ENCODE peak calls at places on chromosomes 1 and 21, in ten cellular contexts. One of them, this sample, is unnamed. For H3K36me3, the result is how much of the 10 kb centered on the place peaks cover.

GRCh38 chr1:183593356-183593755 is 3.1 kb upstream of the NCF2 start:
- DNase-seq in OCI-LY7: peak
- DNase-seq in mesendoderm: peak
- DNase-seq in left lung: no peak
- DNase-seq in heart right ventricle: no peak
- DNase-seq in Peyer's patch: peak
- DNase-seq in tibial nerve: no peak
- DNase-seq in sigmoid colon: no peak
- DNase-seq in suprapubic skin: no peak
- DNase-seq in left ventricle myocardium inferior: no peak
- DNase-seq in this sample: no peak

GRCh38 chr1:33244143-33244808 is 12.0 kb upstream of the ZNF362 start:
- DNase-seq in left ventricle myocardium inferior: no peak
- DNase-seq in tibial nerve: no peak
- DNase-seq in heart right ventricle: no peak
- DNase-seq in mesendoderm: peak
- DNase-seq in sigmoid colon: no peak
- DNase-seq in Peyer's patch: no peak
- DNase-seq in suprapubic skin: no peak
- DNase-seq in OCI-LY7: no peak
- DNase-seq in left lung: no peak
- DNase-seq in this sample: no peak

GRCh38 chr21:17495680-17496079 is 17.2 kb upstream of the CXADR start:
- DNase-seq in heart right ventricle: no peak
- DNase-seq in left lung: no peak
- DNase-seq in sigmoid colon: no peak
- DNase-seq in Peyer's patch: no peak
- DNase-seq in suprapubic skin: no peak
- DNase-seq in left ventricle myocardium inferior: no peak
- DNase-seq in OCI-LY7: no peak
- DNase-seq in mesendoderm: no peak
- DNase-seq in tibial nerve: no peak
- DNase-seq in this sample: no peak

GRCh38 chr1:201409440-201409839 is 10.3 kb upstream of the LAD1 start:
- DNase-seq in OCI-LY7: no peak
- DNase-seq in heart right ventricle: no peak
- DNase-seq in suprapubic skin: no peak
- DNase-seq in left ventricle myocardium inferior: no peak
- DNase-seq in tibial nerve: no peak
- DNase-seq in sigmoid colon: no peak
- DNase-seq in left lung: no peak
- DNase-seq in mesendoderm: no peak
- DNase-seq in Peyer's patch: no peak
- DNase-seq in this sample: no peak

GRCh38 chr1:1399187-1399869 is at the start of gene CCNL2:
- DNase-seq in Peyer's patch: peak
- DNase-seq in suprapubic skin: peak
- DNase-seq in sigmoid colon: peak
- DNase-seq in tibial nerve: peak
- DNase-seq in heart right ventricle: peak
- DNase-seq in OCI-LY7: peak
- DNase-seq in left ventricle myocardium inferior: peak
- DNase-seq in left lung: peak
- DNase-seq in mesendoderm: peak
- DNase-seq in this sample: peak

GRCh38 chr1:59013276-59013927 is 229.6 kb upstream of the JUN start:
- DNase-seq in heart right ventricle: peak
- DNase-seq in Peyer's patch: peak
- DNase-seq in sigmoid colon: peak
- DNase-seq in suprapubic skin: peak
- DNase-seq in left lung: no peak
- DNase-seq in tibial nerve: peak
- DNase-seq in left ventricle myocardium inferior: peak
- DNase-seq in OCI-LY7: no peak
- DNase-seq in mesendoderm: peak
- DNase-seq in this sample: no peak

GRCh38 chr1:35371506-35371905 is 103.0 kb downstream of the ZMYM4 start:
- DNase-seq in suprapubic skin: no peak
- DNase-seq in left ventricle myocardium inferior: no peak
- DNase-seq in mesendoderm: no peak
- DNase-seq in OCI-LY7: no peak
- DNase-seq in left lung: no peak
- DNase-seq in tibial nerve: no peak
- DNase-seq in heart right ventricle: no peak
- DNase-seq in Peyer's patch: no peak
- DNase-seq in sigmoid colon: no peak
- DNase-seq in this sample: no peak

GRCh38 chr21:46153259-46154154 is 1.9 kb downstream of the FTCD start:
- DNase-seq in left ventricle myocardium inferior: peak
- DNase-seq in tibial nerve: peak
- DNase-seq in suprapubic skin: peak
- DNase-seq in OCI-LY7: peak
- DNase-seq in left lung: peak
- DNase-seq in Peyer's patch: no peak
- DNase-seq in mesendoderm: peak
- DNase-seq in sigmoid colon: peak
- DNase-seq in heart right ventricle: peak
- DNase-seq in this sample: peak

GRCh38 chr1:205951746-205952145 is 8.5 kb upstream of the SLC26A9 start:
- DNase-seq in left lung: no peak
- DNase-seq in heart right ventricle: no peak
- DNase-seq in suprapubic skin: no peak
- DNase-seq in sigmoid colon: no peak
- DNase-seq in left ventricle myocardium inferior: no peak
- DNase-seq in tibial nerve: no peak
- DNase-seq in mesendoderm: no peak
- DNase-seq in Peyer's patch: no peak
- DNase-seq in OCI-LY7: no peak
- DNase-seq in this sample: no peak

GRCh38 chr1:168261390-168261789 is 19.3 kb upstream of the TBX19 start:
- DNase-seq in mesendoderm: no peak
- DNase-seq in sigmoid colon: no peak
- DNase-seq in left ventricle myocardium inferior: no peak
- DNase-seq in OCI-LY7: no peak
- DNase-seq in Peyer's patch: no peak
- DNase-seq in left lung: no peak
- DNase-seq in heart right ventricle: no peak
- DNase-seq in suprapubic skin: no peak
- DNase-seq in tibial nerve: no peak
- DNase-seq in this sample: no peak

GRCh38 chr1:155012052-155012546 is 9.5 kb downstream of the ZBTB7B start:
- DNase-seq in left ventricle myocardium inferior: peak
- DNase-seq in sigmoid colon: peak
- DNase-seq in Peyer's patch: peak
- DNase-seq in heart right ventricle: peak
- DNase-seq in tibial nerve: peak
- DNase-seq in OCI-LY7: no peak
- DNase-seq in mesendoderm: peak
- DNase-seq in left lung: no peak
- DNase-seq in suprapubic skin: peak
- DNase-seq in this sample: peak

GRCh38 chr1:39898648-39899603 is 2.8 kb downstream of the MYCL start:
- DNase-seq in left ventricle myocardium inferior: no peak
- DNase-seq in Peyer's patch: no peak
- DNase-seq in sigmoid colon: no peak
- DNase-seq in left lung: no peak
- DNase-seq in OCI-LY7: peak
- DNase-seq in tibial nerve: no peak
- DNase-seq in suprapubic skin: no peak
- DNase-seq in heart right ventricle: no peak
- DNase-seq in mesendoderm: peak
- DNase-seq in this sample: no peak

DNA sequence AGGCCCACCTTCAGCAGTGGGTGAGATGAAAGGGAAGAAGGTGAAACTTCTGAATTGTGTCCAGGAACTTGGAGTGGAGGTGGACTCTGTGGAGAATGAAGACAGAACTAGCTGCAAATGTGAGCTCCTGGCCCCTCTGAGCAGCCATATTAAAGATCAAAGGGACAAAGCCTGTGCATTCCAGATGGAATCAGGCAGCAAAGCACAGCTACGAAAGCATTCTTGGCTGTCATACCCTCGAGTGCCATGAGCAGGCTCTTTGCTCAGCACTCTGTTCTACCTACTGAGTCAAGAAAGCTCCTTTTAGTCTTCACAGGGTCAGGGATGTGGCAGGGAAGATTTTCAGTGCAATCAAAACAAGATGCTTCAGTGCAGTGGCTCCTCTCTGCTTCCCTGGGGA is 86.3 kb upstream of the TSPAN2 start:
- DNase-seq in tibial nerve: no peak
- DNase-seq in sigmoid colon: no peak
- DNase-seq in left lung: no peak
- DNase-seq in mesendoderm: no peak
- DNase-seq in OCI-LY7: no peak
- DNase-seq in heart right ventricle: no peak
- DNase-seq in left ventricle myocardium inferior: no peak
- DNase-seq in Peyer's patch: no peak
- DNase-seq in suprapubic skin: no peak
- DNase-seq in this sample: no peak
- H3K4me3 ChIP-seq in tibial nerve: no peak
- H3K4me3 ChIP-seq in sigmoid colon: no peak
- H3K4me3 ChIP-seq in left lung: no peak
- H3K4me3 ChIP-seq in mesendoderm: no peak
- H3K4me3 ChIP-seq in OCI-LY7: no peak
- H3K4me3 ChIP-seq in heart right ventricle: no peak
- H3K4me3 ChIP-seq in left ventricle myocardium inferior: no peak
- H3K4me3 ChIP-seq in Peyer's patch: no peak
- H3K4me3 ChIP-seq in suprapubic skin: no peak
- H3K4me3 ChIP-seq in this sample: no peak

GRCh38 chr1:153936011-153936802 is 10.3 kb downstream of the DENND4B start:
- DNase-seq in left lung: no peak
- DNase-seq in tibial nerve: no peak
- DNase-seq in suprapubic skin: peak
- DNase-seq in sigmoid colon: peak
- DNase-seq in left ventricle myocardium inferior: no peak
- DNase-seq in heart right ventricle: no peak
- DNase-seq in Peyer's patch: no peak
- DNase-seq in OCI-LY7: no peak
- DNase-seq in mesendoderm: no peak
- DNase-seq in this sample: no peak
- H3K36me3 ChIP-seq in left lung: half or more
- H3K36me3 ChIP-seq in tibial nerve: half or more
- H3K36me3 ChIP-seq in suprapubic skin: half or more
- H3K36me3 ChIP-seq in sigmoid colon: half or more
- H3K36me3 ChIP-seq in left ventricle myocardium inferior: half or more
- H3K36me3 ChIP-seq in heart right ventricle: half or more
- H3K36me3 ChIP-seq in Peyer's patch: under half
- H3K36me3 ChIP-seq in OCI-LY7: half or more
- H3K36me3 ChIP-seq in mesendoderm: under half
- H3K36me3 ChIP-seq in this sample: half or more

GRCh38 chr1:81802601-81803422 is 2.1 kb downstream of the ADGRL2 start:
- DNase-seq in Peyer's patch: no peak
- DNase-seq in heart right ventricle: peak
- DNase-seq in sigmoid colon: peak
- DNase-seq in suprapubic skin: peak
- DNase-seq in OCI-LY7: no peak
- DNase-seq in tibial nerve: peak
- DNase-seq in left lung: peak
- DNase-seq in left ventricle myocardium inferior: peak
- DNase-seq in mesendoderm: peak
- DNase-seq in this sample: no peak

GRCh38 chr1:81805537-81806431 is 5.0 kb downstream of the ADGRL2 start:
- DNase-seq in suprapubic skin: no peak
- DNase-seq in left ventricle myocardium inferior: no peak
- DNase-seq in mesendoderm: no peak
- DNase-seq in tibial nerve: no peak
- DNase-seq in left lung: no peak
- DNase-seq in Peyer's patch: no peak
- DNase-seq in OCI-LY7: no peak
- DNase-seq in heart right ventricle: no peak
- DNase-seq in sigmoid colon: no peak
- DNase-seq in this sample: no peak

GRCh38 chr1:81806432-81806770 is 5.7 kb downstream of the ADGRL2 start:
- DNase-seq in left ventricle myocardium inferior: no peak
- DNase-seq in suprapubic skin: no peak
- DNase-seq in sigmoid colon: no peak
- DNase-seq in heart right ventricle: no peak
- DNase-seq in mesendoderm: no peak
- DNase-seq in left lung: no peak
- DNase-seq in tibial nerve: no peak
- DNase-seq in OCI-LY7: no peak
- DNase-seq in Peyer's patch: no peak
- DNase-seq in this sample: no peak

GRCh38 chr1:81803423-81804103 is 2.8 kb downstream of the ADGRL2 start:
- DNase-seq in sigmoid colon: no peak
- DNase-seq in left ventricle myocardium inferior: no peak
- DNase-seq in suprapubic skin: no peak
- DNase-seq in Peyer's patch: no peak
- DNase-seq in left lung: no peak
- DNase-seq in heart right ventricle: no peak
- DNase-seq in OCI-LY7: no peak
- DNase-seq in tibial nerve: no peak
- DNase-seq in mesendoderm: peak
- DNase-seq in this sample: no peak

GRCh38 chr1:81804320-81804719 is 3.6 kb downstream of the ADGRL2 start:
- DNase-seq in heart right ventricle: no peak
- DNase-seq in left ventricle myocardium inferior: no peak
- DNase-seq in left lung: no peak
- DNase-seq in sigmoid colon: no peak
- DNase-seq in mesendoderm: peak
- DNase-seq in OCI-LY7: no peak
- DNase-seq in Peyer's patch: no peak
- DNase-seq in suprapubic skin: no peak
- DNase-seq in tibial nerve: no peak
- DNase-seq in this sample: no peak
- H3K4me3 ChIP-seq in heart right ventricle: peak
- H3K4me3 ChIP-seq in left ventricle myocardium inferior: peak
- H3K4me3 ChIP-seq in left lung: peak
- H3K4me3 ChIP-seq in sigmoid colon: no peak
- H3K4me3 ChIP-seq in mesendoderm: no peak
- H3K4me3 ChIP-seq in OCI-LY7: no peak
- H3K4me3 ChIP-seq in Peyer's patch: peak
- H3K4me3 ChIP-seq in suprapubic skin: peak
- H3K4me3 ChIP-seq in tibial nerve: no peak
- H3K4me3 ChIP-seq in this sample: no peak

GRCh38 chr21:44943686-44944550 is 4.1 kb downstream of the SLX9 start:
- DNase-seq in Peyer's patch: no peak
- DNase-seq in tibial nerve: no peak
- DNase-seq in sigmoid colon: peak
- DNase-seq in left ventricle myocardium inferior: no peak
- DNase-seq in left lung: peak
- DNase-seq in heart right ventricle: no peak
- DNase-seq in OCI-LY7: no peak
- DNase-seq in suprapubic skin: peak
- DNase-seq in mesendoderm: no peak
- DNase-seq in this sample: no peak
- H3K36me3 ChIP-seq in Peyer's patch: under half
- H3K36me3 ChIP-seq in tibial nerve: half or more
- H3K36me3 ChIP-seq in sigmoid colon: under half
- H3K36me3 ChIP-seq in left ventricle myocardium inferior: under half
- H3K36me3 ChIP-seq in left lung: under half
- H3K36me3 ChIP-seq in heart right ventricle: under half
- H3K36me3 ChIP-seq in OCI-LY7: half or more
- H3K36me3 ChIP-seq in suprapubic skin: under half
- H3K36me3 ChIP-seq in mesendoderm: under half
- H3K36me3 ChIP-seq in this sample: under half

GRCh38 chr1:197884173-197884572 is 18.3 kb upstream of the C1orf53 start:
- DNase-seq in left ventricle myocardium inferior: no peak
- DNase-seq in mesendoderm: peak
- DNase-seq in sigmoid colon: no peak
- DNase-seq in left lung: peak
- DNase-seq in Peyer's patch: no peak
- DNase-seq in tibial nerve: no peak
- DNase-seq in heart right ventricle: no peak
- DNase-seq in OCI-LY7: no peak
- DNase-seq in suprapubic skin: no peak
- DNase-seq in this sample: no peak
- H3K4me3 ChIP-seq in left ventricle myocardium inferior: no peak
- H3K4me3 ChIP-seq in mesendoderm: no peak
- H3K4me3 ChIP-seq in sigmoid colon: no peak
- H3K4me3 ChIP-seq in left lung: no peak
- H3K4me3 ChIP-seq in Peyer's patch: no peak
- H3K4me3 ChIP-seq in tibial nerve: no peak
- H3K4me3 ChIP-seq in heart right ventricle: no peak
- H3K4me3 ChIP-seq in OCI-LY7: no peak
- H3K4me3 ChIP-seq in suprapubic skin: no peak
- H3K4me3 ChIP-seq in this sample: no peak